ENCODE peak calls at places on chromosomes 12 and 14, in seven cellular contexts. P is HCT116, K is tibial nerve, J is gastrocnemius medialis, N is body of pancreas, V is heart left ventricle, E is H1. O is an unnamed sample. For H3K4me1, the result is how much of the 10 kb centered on the place peaks cover.

GRCh38 chr12:112823582-112824149 is 32.1 kb downstream of the RPH3A start:
- DNase-seq in P (no peak), K (no peak), J (no peak), N (no peak), V (no peak), E (no peak), O (no peak)

GRCh38 chr14:63757211-63757610 is 29.3 kb upstream of the SGPP1 start:
- DNase-seq in P (no peak), K (no peak), J (no peak), N (no peak), V (no peak), E (no peak), O (no peak)

GRCh38 chr12:2243275-2243674 is 190.5 kb downstream of the CACNA1C start:
- DNase-seq in P (no peak), K (no peak), J (no peak), N (no peak), V (no peak), E (no peak), O (no peak)

GRCh38 chr14:70061108-70061507 is 127.6 kb downstream of the SLC8A3 start:
- DNase-seq in P (no peak), K (no peak), J (no peak), N (no peak), V (no peak), E (no peak), O (no peak)

GRCh38 chr14:20412422-20412821 is 879 bp downstream of the TEP1 start:
- DNase-seq in P (no peak), K (no peak), J (no peak), N (no peak), V (no peak), E (no peak), O (no peak)

GRCh38 chr12:56021882-56022497 is 1.1 kb downstream of the IKZF4 start:
- DNase-seq in P (no peak), K (no peak), J (no peak), N (no peak), V (no peak), E (no peak), O (no peak)

GRCh38 chr14:21048638-21049037 is 6.5 kb downstream of the RNASE7 start:
- DNase-seq in P (no peak), K (no peak), J (no peak), N (no peak), V (no peak), E (no peak), O (no peak)

GRCh38 chr14:57486767-57487379 is 6.8 kb downstream of the CCDC198 start:
- DNase-seq in P (peak), K (peak), J (no peak), N (no peak), V (no peak), E (no peak), O (no peak)

GRCh38 chr14:71003156-71003555 is 95.9 kb downstream of the PCNX1 start:
- DNase-seq in P (no peak), K (no peak), J (no peak), N (no peak), V (no peak), E (no peak), O (no peak)

GRCh38 chr12:108724054-108724889 is 7.0 kb downstream of the CORO1C start:
- DNase-seq in P (no peak), K (peak), J (no peak), N (no peak), V (no peak), E (no peak), O (no peak)

GRCh38 chr12:91986084-91986483 is 159.6 kb downstream of the BTG1 start:
- DNase-seq in P (no peak), K (no peak), J (no peak), N (no peak), V (no peak), E (no peak), O (no peak)

GRCh38 chr14:33026850-33027420 is 88.3 kb downstream of the NPAS3 start:
- DNase-seq in P (no peak), K (no peak), J (no peak), N (no peak), V (no peak), E (no peak), O (no peak)

GRCh38 chr14:74426202-74426582 is at the start of gene SYNDIG1L:
- DNase-seq in P (no peak), K (no peak), J (no peak), N (no peak), V (no peak), E (no peak), O (no peak)

GRCh38 chr12:91189526-91189925 is 6.9 kb upstream of the DCN start:
- DNase-seq in P (no peak), K (no peak), J (no peak), N (no peak), V (no peak), E (no peak), O (no peak)

GRCh38 chr14:63663428-63664142 is 21.9 kb upstream of the WDR89 start:
- DNase-seq in P (no peak), K (no peak), J (no peak), N (peak), V (no peak), E (no peak), O (no peak)

GRCh38 chr12:89999699-90000505 is 291.3 kb upstream of the ATP2B1 start:
- DNase-seq in P (no peak), K (no peak), J (no peak), N (no peak), V (no peak), E (no peak), O (no peak)

GRCh38 chr12:116381240-116381743 is 103.8 kb upstream of the MED13L start:
- DNase-seq in P (no peak), K (no peak), J (no peak), N (no peak), V (no peak), E (no peak), O (no peak)

GRCh38 chr12:63792333-63792732 is 12.6 kb downstream of the RXYLT1 start:
- DNase-seq in P (no peak), K (no peak), J (no peak), N (no peak), V (no peak), E (no peak), O (no peak)

GRCh38 chr14:20278414-20278813 is 27.3 kb downstream of the TTC5 start:
- DNase-seq in P (no peak), K (peak), J (no peak), N (no peak), V (no peak), E (no peak), O (no peak)

GRCh38 chr12:11795910-11796459 is 146.5 kb downstream of the ETV6 start:
- DNase-seq in P (peak), K (no peak), J (no peak), N (no peak), V (no peak), E (no peak), O (no peak)

GRCh38 chr14:102095231-102095870 is 8.5 kb upstream of the HSP90AA1 start:
- DNase-seq in P (no peak), K (no peak), J (no peak), N (no peak), V (no peak), E (no peak), O (no peak)

GRCh38 chr12:29769162-29769820 is 14.5 kb downstream of the TMTC1 start:
- DNase-seq in P (no peak), K (peak), J (peak), N (no peak), V (no peak), E (no peak), O (no peak)

GRCh38 chr14:103186894-103187586 is 63.8 kb downstream of the TNFAIP2 start:
- DNase-seq in P (no peak), K (no peak), J (no peak), N (peak), V (no peak), E (peak), O (peak)

GRCh38 chr12:110699591-110700445 is 10.9 kb upstream of the HVCN1 start:
- DNase-seq in P (no peak), K (no peak), J (no peak), N (no peak), V (no peak), E (no peak), O (no peak)

GRCh38 chr12:113855998-113856397 is 110.1 kb downstream of the RBM19 start:
- DNase-seq in P (no peak), K (no peak), J (no peak), N (no peak), V (peak), E (no peak), O (no peak)

GRCh38 chr14:104101651-104102281 is 16.3 kb downstream of the ASPG start:
- DNase-seq in P (no peak), K (no peak), J (no peak), N (no peak), V (no peak), E (no peak), O (peak)

GRCh38 chr14:35909675-35910074 is 83.5 kb downstream of the BRMS1L start:
- DNase-seq in P (no peak), K (no peak), J (no peak), N (no peak), V (no peak), E (no peak), O (peak)

GRCh38 chr12:116813271-116814041 is 67.8 kb downstream of the HRK start:
- DNase-seq in P (peak), K (no peak), J (no peak), N (no peak), V (no peak), E (no peak), O (no peak)

GRCh38 chr12:34405286-34406227 is 383.3 kb downstream of the ALG10 start:
- DNase-seq in P (no peak), K (no peak), J (no peak), N (peak), V (peak), E (no peak), O (peak)

GRCh38 chr12:122894173-122895121 is 1.5 kb downstream of the VPS37B start:
- DNase-seq in P (no peak), K (no peak), J (no peak), N (no peak), V (no peak), E (no peak), O (peak)

GRCh38 chr14:73259837-73260236 is 22.5 kb downstream of the PAPLN start:
- DNase-seq in P (no peak), K (no peak), J (no peak), N (no peak), V (no peak), E (no peak), O (no peak)

GRCh38 chr14:28055008-28055407 is 711.6 kb upstream of the FOXG1 start:
- DNase-seq in P (no peak), K (no peak), J (no peak), N (no peak), V (no peak), E (no peak), O (no peak)

GRCh38 chr12:125164541-125164940 is 99.3 kb downstream of the AACS start:
- DNase-seq in P (no peak), K (no peak), J (no peak), N (no peak), V (no peak), E (no peak), O (no peak)

GRCh38 chr14:23056956-23057756 is at the start of gene CDH24:
- DNase-seq in P (no peak), K (peak), J (peak), N (peak), V (peak), E (no peak), O (peak)

DNA sequence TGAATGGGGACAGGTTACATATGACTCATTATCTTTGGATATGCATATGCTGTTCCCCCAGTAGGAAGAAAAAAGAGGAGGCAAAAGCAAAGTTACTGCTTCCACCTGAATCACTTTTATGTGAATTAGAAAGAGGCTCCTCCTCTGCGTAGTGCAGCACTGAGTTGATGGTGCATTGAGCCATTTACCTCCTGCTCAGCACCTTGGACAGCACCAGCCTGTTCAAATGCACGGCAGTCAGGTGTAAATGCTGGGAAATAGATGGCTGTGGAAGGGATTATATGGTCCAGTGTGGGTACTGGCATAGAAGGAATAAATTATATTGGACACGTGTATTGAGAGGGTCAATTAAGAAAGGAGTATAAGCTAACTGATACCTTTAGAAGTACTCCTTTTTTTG is 541.9 kb upstream of the SEL1L start:
- DNase-seq in P (no peak), K (peak), J (no peak), N (peak), V (no peak), E (peak), O (no peak)
- H3K4me1 ChIP-seq in P (under half), K (under half), J (under half), N (under half), V (under half), E (under half), O (under half)

GRCh38 chr14:34646570-34647255 is 16.8 kb upstream of the SNX6 start:
- DNase-seq in P (no peak), K (no peak), J (no peak), N (no peak), V (no peak), E (no peak), O (no peak)

GRCh38 chr14:34655959-34656358 is 26.0 kb upstream of the SNX6 start:
- DNase-seq in P (no peak), K (no peak), J (no peak), N (no peak), V (no peak), E (no peak), O (no peak)

GRCh38 chr14:34649344-34649743 is 19.4 kb upstream of the SNX6 start:
- DNase-seq in P (no peak), K (no peak), J (no peak), N (no peak), V (no peak), E (no peak), O (no peak)

DNA sequence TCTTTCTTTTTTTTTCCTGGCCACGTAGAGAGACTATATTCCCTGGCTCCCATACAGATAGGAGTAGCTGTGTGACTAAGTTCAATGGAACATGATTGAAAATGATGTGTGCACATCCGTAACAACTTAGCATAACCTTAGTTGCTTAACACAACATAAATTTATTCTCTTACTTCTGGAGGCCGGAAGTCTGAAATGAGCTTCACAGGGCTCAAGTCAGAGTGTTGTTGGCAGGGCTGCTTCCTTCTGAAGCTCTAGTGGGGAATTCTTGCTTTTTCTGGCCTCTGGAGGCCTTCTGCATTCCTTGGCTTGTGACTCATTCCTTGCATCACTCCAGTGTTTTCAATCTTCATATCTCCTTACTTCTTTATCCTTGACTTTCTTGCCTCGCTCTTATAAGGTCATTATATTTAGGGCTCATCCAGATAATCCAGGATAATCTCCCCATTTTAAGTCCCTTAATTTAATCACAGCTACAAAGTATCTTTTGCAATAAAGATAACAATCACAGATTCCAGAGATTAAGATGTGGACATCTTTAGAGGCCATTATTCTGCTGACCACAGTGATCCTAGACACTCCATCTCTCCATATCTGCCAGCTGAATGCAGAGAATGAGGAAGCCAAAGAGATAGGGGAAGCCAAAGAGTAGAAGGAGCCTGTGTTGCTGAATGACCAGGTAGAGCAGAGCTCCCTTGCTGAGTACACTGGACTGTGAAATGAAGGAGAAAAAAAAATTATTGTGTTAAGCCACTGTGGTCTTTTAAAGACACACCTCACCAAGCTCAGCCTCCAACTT is 21.0 kb upstream of the SNX6 start:
- DNase-seq in P (peak), K (no peak), J (no peak), N (no peak), V (no peak), E (no peak), O (no peak)
- TF ChIP-seq POLR2A in P (no peak), K (no peak), J (no peak), N (no peak), V (no peak), E (no peak), O (no peak)

GRCh38 chr12:53060721-53061276 is 10.9 kb downstream of the TNS2 start:
- DNase-seq in P (no peak), K (no peak), J (no peak), N (peak), V (no peak), E (no peak), O (no peak)
- H3K4me1 ChIP-seq in P (under half), K (under half), J (under half), N (under half), V (half or more), E (under half), O (under half)

DNA sequence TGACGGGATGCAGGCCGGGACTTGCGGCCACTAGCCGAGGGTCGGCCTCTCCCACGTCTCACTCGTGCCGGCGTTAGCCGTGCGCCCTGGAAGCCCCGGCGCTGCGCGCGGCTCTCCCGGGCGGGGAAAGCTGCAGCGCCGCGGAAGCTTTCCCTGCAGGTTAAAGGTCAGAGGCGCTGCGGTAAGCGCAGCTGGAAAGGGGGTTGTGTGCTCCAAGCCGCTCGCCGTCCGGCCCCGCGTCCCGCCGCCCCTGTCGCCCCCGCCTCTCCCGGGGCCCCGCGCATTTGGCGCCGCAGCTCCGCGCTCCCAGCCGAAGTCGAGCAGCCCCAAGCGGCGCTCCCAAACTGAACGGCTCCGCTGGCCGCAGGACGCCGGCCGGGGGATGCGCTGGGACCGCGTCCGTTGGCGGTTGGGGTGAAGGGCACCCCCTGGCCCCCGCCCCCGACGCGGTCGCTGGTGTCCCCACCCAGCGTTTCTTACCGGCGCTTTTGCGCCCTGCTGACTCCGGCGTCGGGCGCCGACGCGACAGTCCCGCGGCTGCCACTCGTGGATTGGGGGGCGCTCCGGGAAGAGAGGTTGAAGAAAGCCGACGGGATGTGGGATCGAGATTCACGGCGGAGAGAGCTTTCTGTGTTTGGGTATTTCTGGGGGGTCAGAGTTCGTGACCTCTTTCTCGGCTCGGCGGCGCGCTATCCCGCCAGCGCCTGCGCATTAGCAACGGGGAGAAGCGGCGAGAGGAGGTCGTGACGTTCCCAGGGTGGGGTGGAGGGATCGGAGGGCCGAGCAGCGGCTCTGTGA is at the start of gene NR2C1:
- DNase-seq in P (peak), K (peak), J (peak), N (peak), V (peak), E (peak), O (peak)
- TF ChIP-seq POLR2A in P (peak), K (peak), J (no peak), N (peak), V (no peak), E (no peak), O (peak)

GRCh38 chr14:98168196-98168985 is 1103.6 kb downstream of the BCL11B start:
- DNase-seq in P (no peak), K (no peak), J (no peak), N (no peak), V (no peak), E (no peak), O (no peak)
- H3K4me1 ChIP-seq in P (under half), K (under half), J (under half), N (under half), V (under half), E (under half), O (under half)

DNA sequence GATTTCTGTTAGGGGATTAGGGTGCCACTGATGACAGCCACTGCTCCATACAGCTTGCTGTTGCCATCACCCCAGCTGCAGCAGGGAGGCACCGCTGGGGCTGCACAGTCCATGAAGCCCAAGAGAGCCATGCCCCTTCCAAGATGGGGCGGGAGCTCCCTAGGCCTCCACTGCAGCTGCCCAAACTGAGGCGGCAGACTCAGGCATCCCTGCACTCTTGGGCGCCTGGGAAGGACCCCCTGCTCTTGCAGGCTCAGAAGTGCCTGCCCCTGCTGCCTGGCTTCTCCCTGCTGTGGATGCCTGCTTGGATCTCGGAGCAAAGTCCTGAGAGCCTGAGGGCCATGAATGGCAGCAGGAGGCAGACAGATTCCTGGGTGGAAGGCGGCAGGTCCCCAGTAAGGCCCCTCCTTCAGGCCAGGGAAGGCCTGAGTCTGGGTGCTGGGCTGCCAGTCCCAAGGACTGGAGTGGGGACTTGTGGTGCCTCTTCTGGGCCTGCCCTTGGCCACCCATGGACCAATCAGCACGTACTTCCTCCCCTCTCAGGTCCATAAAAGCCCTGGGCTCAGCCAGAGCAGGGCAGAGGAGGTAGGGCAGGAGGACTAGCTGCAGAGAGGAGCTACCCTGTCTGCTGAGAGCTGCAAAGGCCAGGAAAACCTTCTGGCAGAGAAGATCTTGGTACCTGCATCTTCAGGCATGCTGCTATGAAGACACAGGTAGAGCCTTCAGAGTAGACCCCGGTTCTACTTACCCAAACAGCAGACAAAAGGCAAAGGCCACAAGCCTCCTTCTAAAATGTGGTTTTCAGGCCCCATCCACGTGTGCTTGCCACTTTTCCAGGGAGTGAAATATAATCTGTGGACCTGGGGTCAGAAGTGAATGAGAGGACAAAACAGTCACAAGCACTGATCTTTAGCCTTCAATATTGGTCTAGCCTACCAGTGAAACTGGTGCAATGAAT is 30.0 kb upstream of the STK38L start:
- DNase-seq in P (no peak), K (no peak), J (no peak), N (no peak), V (no peak), E (no peak), O (no peak)
- TF ChIP-seq POLR2A in P (no peak), K (no peak), J (no peak), N (no peak), V (no peak), E (no peak), O (no peak)